ENCODE peak calls at places on chromosomes 11 and 22, in eight cellular contexts. P, K, F, X, T, G, R and O are unnamed samples.

GRCh38 chr11:44030276-44030932 is 17.4 kb upstream of the ACCSL start:
- DNase-seq in P (no peak), K (no peak), F (no peak), X (no peak), T (peak), G (no peak), R (peak), O (no peak)

GRCh38 chr11:1854132-1854948 is 1.5 kb downstream of the LSP1 start:
- DNase-seq in P (no peak), K (peak), F (no peak), X (no peak), T (no peak), G (no peak), R (no peak), O (no peak)

GRCh38 chr11:4025248-4025956 is 69.2 kb upstream of the RRM1 start:
- DNase-seq in P (no peak), K (no peak), F (no peak), X (no peak), T (no peak), G (no peak), R (peak), O (no peak)

GRCh38 chr11:86459682-86460460 is 85.2 kb downstream of the CCDC81 start:
- DNase-seq in P (peak), K (no peak), F (no peak), X (no peak), T (peak), G (no peak), R (peak), O (no peak)

GRCh38 chr22:22015631-22016030 is 33.0 kb upstream of the TOP3B start:
- DNase-seq in P (no peak), K (no peak), F (no peak), X (no peak), T (no peak), G (no peak), R (no peak), O (no peak)

GRCh38 chr22:37228106-37229011 is 15.7 kb downstream of the RAC2 start:
- DNase-seq in P (no peak), K (peak), F (peak), X (peak), T (peak), G (no peak), R (peak), O (peak)

GRCh38 chr22:37282385-37282677 is at the start of gene CYTH4:
- DNase-seq in P (no peak), K (peak), F (peak), X (peak), T (peak), G (peak), R (no peak), O (peak)

GRCh38 chr22:36470994-36471331 is 10.5 kb downstream of the TXN2 start:
- DNase-seq in P (no peak), K (no peak), F (no peak), X (no peak), T (no peak), G (no peak), R (peak), O (no peak)

GRCh38 chr22:50326959-50327710 is at the start of gene DENND6B:
- DNase-seq in P (peak), K (peak), F (peak), X (peak), T (peak), G (peak), R (peak), O (peak)

GRCh38 chr22:44878483-44879300 is 126.3 kb downstream of the ARHGAP8 start:
- DNase-seq in P (no peak), K (peak), F (no peak), X (no peak), T (no peak), G (no peak), R (no peak), O (no peak)

GRCh38 chr11:65279713-65280459 is 18.1 kb downstream of the POLA2 start:
- DNase-seq in P (peak), K (no peak), F (no peak), X (peak), T (no peak), G (no peak), R (peak), O (no peak)

GRCh38 chr22:41237707-41238569 is 2.8 kb downstream of the CHADL start:
- DNase-seq in P (no peak), K (peak), F (peak), X (peak), T (peak), G (peak), R (peak), O (peak)

GRCh38 chr11:117618956-117619355 is 178.1 kb downstream of the DSCAML1 start:
- DNase-seq in P (no peak), K (no peak), F (no peak), X (no peak), T (no peak), G (no peak), R (no peak), O (no peak)

GRCh38 chr11:6637871-6638270 is 17.7 kb downstream of the DCHS1 start:
- DNase-seq in P (no peak), K (no peak), F (no peak), X (no peak), T (no peak), G (no peak), R (peak), O (no peak)

GRCh38 chr11:64385953-64386704 is 27.2 kb downstream of the RPS6KA4 start:
- DNase-seq in P (peak), K (no peak), F (peak), X (no peak), T (no peak), G (no peak), R (peak), O (no peak)

GRCh38 chr11:35187996-35188395 is 49.0 kb downstream of the CD44 start:
- DNase-seq in P (no peak), K (no peak), F (no peak), X (no peak), T (no peak), G (no peak), R (no peak), O (no peak)

GRCh38 chr22:21025266-21025665 is 7.1 kb downstream of the SLC7A4 start:
- DNase-seq in P (no peak), K (no peak), F (no peak), X (no peak), T (no peak), G (no peak), R (no peak), O (no peak)

GRCh38 chr11:45453721-45454120 is 167.6 kb upstream of the SYT13 start:
- DNase-seq in P (no peak), K (peak), F (no peak), X (no peak), T (no peak), G (no peak), R (no peak), O (no peak)

GRCh38 chr22:17570851-17571631 is 7.7 kb downstream of the SLC25A18 start:
- DNase-seq in P (no peak), K (peak), F (no peak), X (no peak), T (peak), G (no peak), R (peak), O (peak)

GRCh38 chr11:117856252-117856651 is 20.2 kb downstream of the FXYD6 start:
- DNase-seq in P (no peak), K (no peak), F (no peak), X (no peak), T (no peak), G (no peak), R (no peak), O (no peak)

GRCh38 chr11:119617343-119617713 is 111.7 kb downstream of the NECTIN1 start:
- DNase-seq in P (no peak), K (no peak), F (no peak), X (no peak), T (no peak), G (no peak), R (no peak), O (no peak)

GRCh38 chr11:76621866-76622265 is 48.7 kb downstream of the LRRC32 start:
- DNase-seq in P (no peak), K (peak), F (no peak), X (no peak), T (no peak), G (no peak), R (no peak), O (no peak)

GRCh38 chr11:2142300-2142759 is 3.1 kb upstream of the IGF2 start:
- DNase-seq in P (no peak), K (no peak), F (no peak), X (no peak), T (no peak), G (no peak), R (no peak), O (no peak)

GRCh38 chr11:62401781-62402180 is 17.1 kb upstream of the SCGB1A1 start:
- DNase-seq in P (no peak), K (peak), F (no peak), X (no peak), T (no peak), G (no peak), R (no peak), O (peak)

GRCh38 chr22:30351226-30351625 is 5.5 kb downstream of the SF3A1 start:
- DNase-seq in P (no peak), K (no peak), F (no peak), X (no peak), T (no peak), G (no peak), R (no peak), O (no peak)

GRCh38 chr22:30649430-30650007 is 13.9 kb downstream of the SLC35E4 start:
- DNase-seq in P (peak), K (no peak), F (peak), X (no peak), T (peak), G (peak), R (peak), O (peak)